ENCODE peak calls at places on chromosomes 2 and 18, in seven cellular contexts. Y is nucleus accumbens; F is iPS DF 6.9; X is aorta; S is ELR; Q is stimulated activated CD4-positive, alpha-beta T cell treated with anti-CD3 and anti-CD28 coated beads, Interleukin-15, amount 100 ng/mL, for 24 hours; A is CD8-positive, alpha-beta T cell. M is an unnamed sample.

GRCh38 chr2:128233790-128234395 is 84.8 kb downstream of the HS6ST1 start:
- DNase-seq in Y (no peak), S (no peak), Q (no peak), F (no peak), A (no peak), X (no peak), M (no peak)

GRCh38 chr2:134170269-134170668 is 83.6 kb upstream of the MGAT5 start:
- DNase-seq in F (no peak), A (no peak), Y (no peak), S (no peak), X (no peak), Q (no peak), M (no peak)

GRCh38 chr18:7662866-7663265 is 95.8 kb downstream of the PTPRM start:
- DNase-seq in X (no peak), Q (no peak), A (no peak), S (no peak), Y (no peak), F (no peak), M (no peak)

GRCh38 chr2:26541401-26542193 is 63.7 kb upstream of the OTOF start:
- DNase-seq in Q (no peak), A (no peak), Y (no peak), F (no peak), S (no peak), X (peak; percentile 2), M (no peak)

GRCh38 chr2:74821177-74822124 is 12.5 kb upstream of the HK2 start:
- DNase-seq in Y (no peak), X (no peak), S (no peak), Q (no peak), A (no peak), F (no peak), M (no peak)

GRCh38 chr2:233689498-233689897 is 3.2 kb upstream of the UGT1A6 start:
- DNase-seq in Q (no peak), X (no peak), S (no peak), Y (no peak), F (no peak), A (no peak), M (peak; percentile 97)

GRCh38 chr2:99448556-99448955 is 41.3 kb downstream of the REV1 start:
- DNase-seq in F (no peak), S (peak; percentile 77), X (no peak), Q (no peak), A (no peak), Y (no peak), M (peak; percentile 81)

GRCh38 chr2:239200646-239201530 is 199.9 kb downstream of the HDAC4 start:
- DNase-seq in F (no peak), Q (no peak), Y (no peak), A (no peak), X (peak; percentile 61), S (no peak), M (no peak)

GRCh38 chr2:9690716-9691498 is 60.1 kb upstream of the YWHAQ start:
- DNase-seq in X (no peak), Q (no peak), S (no peak), Y (no peak), A (no peak), F (no peak), M (no peak)

GRCh38 chr18:78378983-78379382 is 600.6 kb upstream of the SALL3 start:
- DNase-seq in F (no peak), Y (peak; percentile 16), Q (no peak), S (no peak), A (no peak), X (no peak), M (no peak)

GRCh38 chr18:34511879-34512278 is 198.2 kb upstream of the DTNA start:
- DNase-seq in Q (no peak), Y (no peak), A (no peak), S (no peak), F (no peak), X (no peak), M (no peak)

GRCh38 chr18:62844850-62845643 is 129.7 kb downstream of the PHLPP1 start:
- DNase-seq in Q (peak; percentile 53), S (no peak), A (no peak), Y (no peak), X (no peak), F (no peak), M (no peak)

GRCh38 chr2:36369163-36369562 is 13.6 kb downstream of the CRIM1 start:
- DNase-seq in Y (no peak), Q (no peak), A (no peak), F (no peak), S (no peak), X (no peak), M (peak; percentile 14)

GRCh38 chr2:109264595-109265328 is 135.8 kb downstream of the SH3RF3 start:
- DNase-seq in F (no peak), Q (no peak), A (no peak), Y (no peak), S (no peak), X (no peak), M (peak; percentile 30)

GRCh38 chr18:49778826-49779465 is 34.4 kb downstream of the ACAA2 start:
- DNase-seq in Y (no peak), Q (no peak), A (no peak), X (no peak), S (no peak), F (no peak), M (no peak)

GRCh38 chr2:46329803-46330775 is 32.9 kb downstream of the EPAS1 start:
- DNase-seq in F (no peak), S (peak; percentile 96), Y (no peak), X (no peak), A (no peak), Q (no peak), M (no peak)

GRCh38 chr2:94982661-94983060 is 42.8 kb upstream of the MAL start:
- DNase-seq in Y (no peak), F (no peak), X (no peak), S (peak; percentile 69), A (no peak), Q (no peak), M (no peak)

GRCh38 chr18:34025172-34025801 is 199.4 kb downstream of the NOL4 start:
- DNase-seq in X (no peak), Q (no peak), A (no peak), S (no peak), Y (no peak), F (no peak), M (no peak)

GRCh38 chr18:58842978-58843661 is 21.6 kb upstream of the ZNF532 start:
- DNase-seq in X (no peak), Y (no peak), Q (no peak), F (no peak), A (no peak), S (no peak), M (no peak)

GRCh38 chr2:219684721-219685689 is 57.6 kb downstream of the SLC4A3 start:
- DNase-seq in X (peak; percentile 88), Q (peak; percentile 76), Y (peak; percentile 35), S (peak; percentile 78), F (peak; percentile 70), A (peak; percentile 47), M (no peak)

GRCh38 chr2:50650398-50650810 is 381.5 kb downstream of the NRXN1 start:
- DNase-seq in A (no peak), X (no peak), Y (no peak), Q (no peak), F (no peak), S (no peak), M (no peak)

GRCh38 chr2:150060341-150060740 is 427.1 kb downstream of the RND3 start:
- DNase-seq in X (no peak), A (no peak), F (peak; percentile 25), S (no peak), Y (no peak), Q (no peak), M (no peak)

GRCh38 chr2:241855888-241856422 is 2.7 kb downstream of the PDCD1 start:
- DNase-seq in Q (peak; percentile 1), X (peak; percentile 53), Y (no peak), S (no peak), F (no peak), A (peak; percentile 9), M (no peak)

GRCh38 chr2:146893500-146894041 is 951.3 kb upstream of the ACVR2A start:
- DNase-seq in A (no peak), Q (no peak), Y (no peak), S (no peak), X (no peak), F (no peak), M (no peak)